ENCODE peak calls at places on chromosomes 6 and 20, in five cellular contexts. One of them, this sample, is unnamed.

GRCh38 chr20:10558635-10559187 is 115.1 kb downstream of the JAG1 start:
- DNase-seq in NCI-H774: no peak
- DNase-seq in stimulated activated CD8-positive, alpha-beta memory T cell treated with anti-CD3 and anti-CD28 coated beads, Interleukin-12 subunit alpha, Interleukin-12 subunit beta, amount 100 ng/mL, for 4 hours: no peak
- DNase-seq in NCI-H1105: no peak
- DNase-seq in small intestine: no peak
- DNase-seq in this sample: peak; percentile 84

GRCh38 chr6:91198588-91199255 is 611.9 kb upstream of the MAP3K7 start:
- DNase-seq in NCI-H774: no peak
- DNase-seq in stimulated activated CD8-positive, alpha-beta memory T cell treated with anti-CD3 and anti-CD28 coated beads, Interleukin-12 subunit alpha, Interleukin-12 subunit beta, amount 100 ng/mL, for 4 hours: no peak
- DNase-seq in NCI-H1105: no peak
- DNase-seq in small intestine: no peak
- DNase-seq in this sample: no peak

GRCh38 chr6:5746392-5747140 is 260.2 kb downstream of the NRN1 start:
- DNase-seq in NCI-H774: peak; percentile 26
- DNase-seq in stimulated activated CD8-positive, alpha-beta memory T cell treated with anti-CD3 and anti-CD28 coated beads, Interleukin-12 subunit alpha, Interleukin-12 subunit beta, amount 100 ng/mL, for 4 hours: no peak
- DNase-seq in NCI-H1105: no peak
- DNase-seq in small intestine: peak; percentile 36
- DNase-seq in this sample: no peak

GRCh38 chr6:84390334-84390733 is 162.9 kb upstream of the CEP162 start:
- DNase-seq in NCI-H774: no peak
- DNase-seq in stimulated activated CD8-positive, alpha-beta memory T cell treated with anti-CD3 and anti-CD28 coated beads, Interleukin-12 subunit alpha, Interleukin-12 subunit beta, amount 100 ng/mL, for 4 hours: no peak
- DNase-seq in NCI-H1105: no peak
- DNase-seq in small intestine: no peak
- DNase-seq in this sample: no peak

GRCh38 chr20:34990661-34991214 is 35.1 kb downstream of the MYH7B start:
- DNase-seq in NCI-H774: no peak
- DNase-seq in stimulated activated CD8-positive, alpha-beta memory T cell treated with anti-CD3 and anti-CD28 coated beads, Interleukin-12 subunit alpha, Interleukin-12 subunit beta, amount 100 ng/mL, for 4 hours: no peak
- DNase-seq in NCI-H1105: no peak
- DNase-seq in small intestine: no peak
- DNase-seq in this sample: no peak

GRCh38 chr6:56959938-56960337 is 5.0 kb downstream of the BEND6 start:
- DNase-seq in NCI-H774: no peak
- DNase-seq in stimulated activated CD8-positive, alpha-beta memory T cell treated with anti-CD3 and anti-CD28 coated beads, Interleukin-12 subunit alpha, Interleukin-12 subunit beta, amount 100 ng/mL, for 4 hours: no peak
- DNase-seq in NCI-H1105: no peak
- DNase-seq in small intestine: no peak
- DNase-seq in this sample: no peak

GRCh38 chr6:110020888-110021287 is 42.8 kb downstream of the GPR6 start:
- DNase-seq in NCI-H774: no peak
- DNase-seq in stimulated activated CD8-positive, alpha-beta memory T cell treated with anti-CD3 and anti-CD28 coated beads, Interleukin-12 subunit alpha, Interleukin-12 subunit beta, amount 100 ng/mL, for 4 hours: no peak
- DNase-seq in NCI-H1105: no peak
- DNase-seq in small intestine: no peak
- DNase-seq in this sample: no peak

GRCh38 chr6:62150048-62150663 is 135.9 kb downstream of the KHDRBS2 start:
- DNase-seq in NCI-H774: no peak
- DNase-seq in stimulated activated CD8-positive, alpha-beta memory T cell treated with anti-CD3 and anti-CD28 coated beads, Interleukin-12 subunit alpha, Interleukin-12 subunit beta, amount 100 ng/mL, for 4 hours: no peak
- DNase-seq in NCI-H1105: peak; percentile 14
- DNase-seq in small intestine: no peak
- DNase-seq in this sample: peak; percentile 0

GRCh38 chr20:63268671-63269439 is 3.8 kb upstream of the ARFGAP1 start:
- DNase-seq in NCI-H774: no peak
- DNase-seq in stimulated activated CD8-positive, alpha-beta memory T cell treated with anti-CD3 and anti-CD28 coated beads, Interleukin-12 subunit alpha, Interleukin-12 subunit beta, amount 100 ng/mL, for 4 hours: no peak
- DNase-seq in NCI-H1105: no peak
- DNase-seq in small intestine: no peak
- DNase-seq in this sample: no peak

GRCh38 chr6:144248470-144249301 is 36.4 kb upstream of the UTRN start:
- DNase-seq in NCI-H774: no peak
- DNase-seq in stimulated activated CD8-positive, alpha-beta memory T cell treated with anti-CD3 and anti-CD28 coated beads, Interleukin-12 subunit alpha, Interleukin-12 subunit beta, amount 100 ng/mL, for 4 hours: no peak
- DNase-seq in NCI-H1105: no peak
- DNase-seq in small intestine: no peak
- DNase-seq in this sample: no peak

GRCh38 chr6:148981515-148981914 is 234.7 kb downstream of the UST start:
- DNase-seq in NCI-H774: no peak
- DNase-seq in stimulated activated CD8-positive, alpha-beta memory T cell treated with anti-CD3 and anti-CD28 coated beads, Interleukin-12 subunit alpha, Interleukin-12 subunit beta, amount 100 ng/mL, for 4 hours: no peak
- DNase-seq in NCI-H1105: no peak
- DNase-seq in small intestine: no peak
- DNase-seq in this sample: no peak

GRCh38 chr6:167524261-167524660 is 199.4 kb downstream of the TTLL2 start:
- DNase-seq in NCI-H774: no peak
- DNase-seq in stimulated activated CD8-positive, alpha-beta memory T cell treated with anti-CD3 and anti-CD28 coated beads, Interleukin-12 subunit alpha, Interleukin-12 subunit beta, amount 100 ng/mL, for 4 hours: no peak
- DNase-seq in NCI-H1105: no peak
- DNase-seq in small intestine: no peak
- DNase-seq in this sample: no peak

GRCh38 chr6:157614026-157614484 is 209.0 kb upstream of the SNX9 start:
- DNase-seq in NCI-H774: no peak
- DNase-seq in stimulated activated CD8-positive, alpha-beta memory T cell treated with anti-CD3 and anti-CD28 coated beads, Interleukin-12 subunit alpha, Interleukin-12 subunit beta, amount 100 ng/mL, for 4 hours: no peak
- DNase-seq in NCI-H1105: no peak
- DNase-seq in small intestine: no peak
- DNase-seq in this sample: no peak

GRCh38 chr20:20489623-20490341 is 121.9 kb downstream of the INSM1 start:
- DNase-seq in NCI-H774: no peak
- DNase-seq in stimulated activated CD8-positive, alpha-beta memory T cell treated with anti-CD3 and anti-CD28 coated beads, Interleukin-12 subunit alpha, Interleukin-12 subunit beta, amount 100 ng/mL, for 4 hours: no peak
- DNase-seq in NCI-H1105: no peak
- DNase-seq in small intestine: no peak
- DNase-seq in this sample: no peak

GRCh38 chr6:41693866-41694265 is 41.5 kb downstream of the TFEB start:
- DNase-seq in NCI-H774: no peak
- DNase-seq in stimulated activated CD8-positive, alpha-beta memory T cell treated with anti-CD3 and anti-CD28 coated beads, Interleukin-12 subunit alpha, Interleukin-12 subunit beta, amount 100 ng/mL, for 4 hours: no peak
- DNase-seq in NCI-H1105: no peak
- DNase-seq in small intestine: no peak
- DNase-seq in this sample: no peak

GRCh38 chr6:122640377-122640776 is 30.2 kb downstream of the PKIB start:
- DNase-seq in NCI-H774: no peak
- DNase-seq in stimulated activated CD8-positive, alpha-beta memory T cell treated with anti-CD3 and anti-CD28 coated beads, Interleukin-12 subunit alpha, Interleukin-12 subunit beta, amount 100 ng/mL, for 4 hours: no peak
- DNase-seq in NCI-H1105: no peak
- DNase-seq in small intestine: no peak
- DNase-seq in this sample: no peak

GRCh38 chr6:135895231-135895931 is 43.9 kb downstream of the PDE7B start:
- DNase-seq in NCI-H774: no peak
- DNase-seq in stimulated activated CD8-positive, alpha-beta memory T cell treated with anti-CD3 and anti-CD28 coated beads, Interleukin-12 subunit alpha, Interleukin-12 subunit beta, amount 100 ng/mL, for 4 hours: no peak
- DNase-seq in NCI-H1105: no peak
- DNase-seq in small intestine: no peak
- DNase-seq in this sample: no peak

GRCh38 chr6:42321976-42322375 is 104.3 kb upstream of the MRPS10 start:
- DNase-seq in NCI-H774: no peak
- DNase-seq in stimulated activated CD8-positive, alpha-beta memory T cell treated with anti-CD3 and anti-CD28 coated beads, Interleukin-12 subunit alpha, Interleukin-12 subunit beta, amount 100 ng/mL, for 4 hours: no peak
- DNase-seq in NCI-H1105: no peak
- DNase-seq in small intestine: no peak
- DNase-seq in this sample: no peak

GRCh38 chr6:119312875-119313338 is 36.7 kb downstream of the MAN1A1 start:
- DNase-seq in NCI-H774: no peak
- DNase-seq in stimulated activated CD8-positive, alpha-beta memory T cell treated with anti-CD3 and anti-CD28 coated beads, Interleukin-12 subunit alpha, Interleukin-12 subunit beta, amount 100 ng/mL, for 4 hours: no peak
- DNase-seq in NCI-H1105: no peak
- DNase-seq in small intestine: peak; percentile 75
- DNase-seq in this sample: no peak

GRCh38 chr20:17571967-17572638 is 2.2 kb downstream of the DSTN start:
- DNase-seq in NCI-H774: no peak
- DNase-seq in stimulated activated CD8-positive, alpha-beta memory T cell treated with anti-CD3 and anti-CD28 coated beads, Interleukin-12 subunit alpha, Interleukin-12 subunit beta, amount 100 ng/mL, for 4 hours: no peak
- DNase-seq in NCI-H1105: no peak
- DNase-seq in small intestine: peak; percentile 31
- DNase-seq in this sample: no peak

This sample was measured in dermis microvascular lymphatic vessel endothelial cell.